ENCODE peak calls at places on chromosomes 11 and 22, in ten cellular contexts. A is AG04450, E is spleen, T is fibroblast of mammary gland, B is heart left ventricle, V is adrenal gland, L is thoracic aorta, N is astrocyte of the cerebellum, C is OCI-LY7, D is SJSA1. O is an unnamed sample.

GRCh38 chr22:35335936-35336781 is 36.5 kb downstream of the TOM1 start:
- DNase-seq in A (no peak), T (no peak), B (peak), N (no peak), D (no peak), L (no peak), V (peak), E (no peak), C (no peak), O (no peak)

GRCh38 chr22:24865508-24865907 is 59.5 kb downstream of the SGSM1 start:
- DNase-seq in B (no peak), C (no peak), L (no peak), D (no peak), V (no peak), T (no peak), N (no peak), A (no peak), E (no peak), O (no peak)

GRCh38 chr11:27910186-27910941 is 197.6 kb downstream of the KIF18A start:
- DNase-seq in A (no peak), N (no peak), L (no peak), B (no peak), T (peak), V (no peak), E (no peak), C (no peak), D (peak), O (no peak)

GRCh38 chr11:33613404-33613803 is 87.2 kb downstream of the C11orf91 start:
- DNase-seq in A (no peak), E (no peak), D (no peak), L (no peak), N (no peak), V (no peak), B (no peak), C (no peak), T (no peak), O (no peak)

GRCh38 chr11:76161261-76161961 is 44.9 kb downstream of the WNT11 start:
- DNase-seq in L (no peak), A (no peak), N (no peak), T (peak), D (no peak), E (peak), B (peak), C (no peak), V (no peak), O (no peak)

GRCh38 chr11:11786771-11787170 is 55.0 kb upstream of the USP47 start:
- DNase-seq in C (no peak), T (peak), L (no peak), N (peak), B (no peak), A (no peak), D (peak), V (no peak), E (no peak), O (no peak)

GRCh38 chr22:45549739-45550138 is 47.1 kb downstream of the FBLN1 start:
- DNase-seq in N (no peak), A (no peak), E (no peak), C (no peak), B (no peak), L (no peak), V (no peak), T (peak), D (no peak), O (no peak)

GRCh38 chr22:20951932-20952380 is 15.1 kb upstream of the AIFM3 start:
- DNase-seq in N (no peak), C (no peak), V (no peak), D (no peak), T (no peak), E (peak), B (no peak), L (no peak), A (no peak), O (no peak)

GRCh38 chr11:61791737-61792309 is 576 bp downstream of the TMEM258 start:
- DNase-seq in L (peak), N (peak), E (no peak), D (peak), A (peak), B (peak), V (peak), C (peak), T (peak), O (peak)

GRCh38 chr22:40183029-40183581 is 5.4 kb downstream of the TNRC6B start:
- DNase-seq in D (peak), B (no peak), V (no peak), A (no peak), C (no peak), T (peak), L (no peak), E (no peak), N (peak), O (peak)

GRCh38 chr11:63769044-63769718 is 606 bp upstream of the ZFTA start:
- DNase-seq in C (peak), E (peak), L (no peak), B (peak), T (peak), A (no peak), V (no peak), N (no peak), D (no peak), O (no peak)

GRCh38 chr22:22661275-22661674 is 16.9 kb downstream of the GGTLC2 start:
- DNase-seq in A (no peak), V (no peak), C (no peak), E (no peak), N (no peak), L (no peak), D (no peak), T (no peak), B (no peak), O (no peak)

GRCh38 chr22:45775569-45776312 is 104.1 kb downstream of the ATXN10 start:
- DNase-seq in B (no peak), A (no peak), D (no peak), N (no peak), V (no peak), C (peak), T (no peak), L (no peak), E (no peak), O (no peak)

GRCh38 chr11:8293171-8293570 is 29.5 kb upstream of the LMO1 start:
- DNase-seq in L (no peak), T (no peak), B (no peak), V (no peak), N (no peak), E (peak), A (no peak), D (no peak), C (no peak), O (no peak)

GRCh38 chr11:121687961-121688566 is 235.3 kb upstream of the SORL1-AS1 start:
- DNase-seq in B (peak), E (no peak), L (no peak), V (no peak), D (no peak), C (no peak), N (peak), T (peak), A (peak), O (no peak)

GRCh38 chr11:95149659-95150294 is 60.1 kb downstream of the ENDOD1 start:
- DNase-seq in T (no peak), B (peak), E (peak), V (no peak), C (no peak), N (no peak), D (peak), A (no peak), L (no peak), O (peak)

GRCh38 chr22:27240298-27240885 is 561.2 kb downstream of the MN1 start:
- DNase-seq in B (no peak), T (no peak), V (no peak), A (no peak), C (no peak), N (no peak), L (no peak), E (no peak), D (no peak), O (no peak)

DNA sequence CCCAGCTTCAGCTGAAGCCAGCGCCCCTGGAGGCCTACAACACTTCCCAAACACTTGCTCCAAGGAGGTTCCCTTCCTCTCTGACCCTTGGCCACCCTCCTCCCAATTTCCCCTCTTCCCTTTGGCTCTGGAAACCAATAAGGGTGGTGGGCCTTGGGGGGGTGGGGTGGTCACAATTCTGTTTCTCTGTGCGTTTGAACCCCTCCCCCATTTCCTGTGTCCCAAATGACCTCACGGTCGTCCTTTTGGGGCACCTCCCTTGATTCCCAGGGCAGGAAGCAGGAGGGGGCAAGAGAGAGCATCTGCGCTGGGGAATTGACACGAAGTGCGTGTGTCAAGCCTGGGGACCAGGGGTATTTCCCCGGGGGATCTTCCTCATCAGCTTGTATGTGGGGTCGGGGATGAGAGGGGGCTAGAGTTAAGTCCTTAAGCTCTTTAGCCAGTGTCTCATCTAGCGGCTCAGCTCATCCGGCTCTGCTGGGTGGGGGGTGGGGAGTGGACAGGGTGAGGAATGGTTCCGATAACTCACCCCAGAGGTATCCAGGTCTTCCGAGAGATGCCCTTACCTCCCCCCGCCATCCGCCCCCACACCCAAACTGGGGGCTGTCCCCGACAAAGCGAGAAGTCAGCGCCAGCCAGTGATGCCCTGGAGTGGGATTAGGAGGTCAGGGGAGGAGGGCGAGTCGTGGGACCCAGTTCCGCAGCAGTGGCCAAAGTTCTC is 629 bp downstream of the ESAM start:
- DNase-seq in D (no peak), N (no peak), T (no peak), V (no peak), A (no peak), L (no peak), E (no peak), C (no peak), B (peak), O (no peak)
- H3K4me3 ChIP-seq in D (peak), N (no peak), T (no peak), V (peak), A (no peak), L (peak), E (peak), C (peak), B (peak), O (peak)

DNA sequence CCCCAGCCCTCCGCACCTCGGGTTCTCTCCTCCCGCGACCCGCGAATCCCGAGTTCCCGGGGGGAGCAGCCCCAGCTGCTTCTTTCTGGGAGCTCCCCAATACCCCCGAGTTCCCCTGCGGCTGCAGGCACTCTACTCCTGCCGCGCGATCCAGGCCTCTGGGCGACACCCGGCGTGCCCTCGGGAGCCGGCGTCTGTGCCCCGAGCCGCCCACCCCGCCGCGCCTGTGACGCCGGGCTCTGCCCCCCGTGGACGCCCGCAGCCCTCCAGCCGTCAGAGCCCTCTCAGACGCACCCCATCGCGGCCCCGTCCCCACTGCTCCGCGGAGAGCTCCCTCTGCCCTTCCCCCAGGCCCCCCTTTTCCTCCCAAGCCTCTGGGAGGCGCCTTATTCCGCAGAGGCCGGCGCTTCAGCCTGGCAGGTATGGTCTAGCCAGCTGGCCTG is 422 bp downstream of the GLB1L2 start:
- DNase-seq in E (peak), B (no peak), A (no peak), N (no peak), T (no peak), V (no peak), D (no peak), C (no peak), L (no peak), O (no peak)
- H3K4me3 ChIP-seq in E (peak), B (peak), A (peak), N (peak), T (no peak), V (peak), D (no peak), C (no peak), L (peak), O (peak)

GRCh38 chr11:134349802-134350355 is 18.1 kb downstream of the GLB1L2 start:
- DNase-seq in B (no peak), L (no peak), E (no peak), V (no peak), N (no peak), D (no peak), T (no peak), A (no peak), C (no peak), O (no peak)
- H3K4me3 ChIP-seq in B (no peak), L (no peak), E (no peak), V (no peak), N (no peak), D (no peak), T (no peak), A (no peak), C (no peak), O (no peak)

DNA sequence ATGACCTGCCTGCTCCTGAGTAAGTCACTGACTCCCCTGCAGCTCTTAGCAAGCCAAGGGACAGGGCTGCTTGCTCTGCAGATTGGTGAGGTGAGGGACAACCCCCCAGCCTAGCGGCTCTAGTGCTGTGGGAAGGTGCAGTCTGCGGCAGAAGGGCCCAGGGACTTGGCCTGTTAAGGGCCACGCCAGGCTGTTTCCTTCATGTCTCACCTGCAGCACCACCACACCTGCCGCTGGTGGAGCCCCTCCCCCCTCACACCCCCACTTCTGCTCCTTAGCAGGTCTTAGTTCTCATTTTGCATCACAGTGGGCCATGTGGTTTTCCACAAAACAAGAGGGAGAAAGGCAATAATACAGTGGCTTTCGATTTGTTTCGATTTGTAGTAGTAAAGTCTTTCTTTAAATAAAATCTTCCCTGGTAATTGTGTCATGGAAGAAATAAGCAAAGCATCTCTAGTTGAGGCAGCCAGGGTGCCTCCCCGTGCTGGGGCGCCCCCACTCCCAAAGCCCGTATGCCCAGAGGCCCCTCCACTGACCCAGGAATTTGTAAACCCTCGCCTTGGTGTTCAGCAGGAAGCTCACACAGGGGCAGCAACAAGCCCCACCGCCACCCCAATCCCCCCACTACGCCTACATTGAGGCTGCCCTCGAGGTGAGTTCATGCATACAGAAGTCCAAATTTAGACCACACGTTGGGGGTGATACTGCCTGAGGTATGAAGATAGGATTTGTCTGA is 86.5 kb upstream of the CLDN5 start:
- DNase-seq in L (no peak), A (no peak), N (no peak), V (no peak), D (no peak), C (peak), E (no peak), T (no peak), B (no peak), O (no peak)
- H3K4me3 ChIP-seq in L (no peak), A (no peak), N (no peak), V (no peak), D (no peak), C (no peak), E (no peak), T (no peak), B (no peak), O (no peak)

GRCh38 chr11:69295995-69296889 is 2.3 kb downstream of the MYEOV start:
- DNase-seq in D (no peak), V (peak), L (no peak), N (no peak), C (peak), E (peak), T (peak), B (no peak), A (peak), O (no peak)

GRCh38 chr11:69297225-69297925 is 3.4 kb downstream of the MYEOV start:
- DNase-seq in C (peak), T (peak), D (peak), V (peak), E (peak), L (peak), N (peak), B (peak), A (peak), O (peak)

GRCh38 chr11:69295079-69295994 is 1.4 kb downstream of the MYEOV start:
- DNase-seq in V (no peak), A (no peak), C (peak), E (peak), D (no peak), L (no peak), N (no peak), B (no peak), T (no peak), O (no peak)

GRCh38 chr11:69297926-69298777 is 4.2 kb downstream of the MYEOV start:
- DNase-seq in L (peak), T (peak), N (peak), B (peak), D (peak), A (peak), V (peak), E (peak), C (peak), O (peak)

DNA sequence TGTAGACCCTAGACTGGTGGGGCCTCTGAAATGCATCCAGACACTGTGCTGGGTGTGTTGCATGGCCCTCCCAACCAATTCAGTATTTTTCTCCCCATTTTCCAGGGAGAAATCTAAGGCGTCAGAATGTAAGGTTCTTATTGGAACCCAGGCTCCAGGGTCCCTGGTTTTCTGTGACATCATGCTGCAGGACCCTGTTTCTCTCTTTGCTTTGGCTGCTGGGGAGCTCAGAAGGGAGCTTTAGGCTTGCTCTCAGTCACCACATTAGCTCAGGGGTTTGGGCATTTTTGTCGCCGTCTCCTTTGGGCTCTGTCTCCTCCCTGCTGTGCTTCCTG is 2.9 kb downstream of the MYEOV start:
- DNase-seq in A (no peak), D (no peak), C (no peak), L (no peak), B (peak), V (no peak), N (no peak), T (no peak), E (no peak), O (no peak)
- H3K4me3 ChIP-seq in A (peak), D (no peak), C (peak), L (peak), B (peak), V (peak), N (no peak), T (no peak), E (peak), O (no peak)